ENCODE peak calls at places on chromosomes 6 and 20, in nine cellular contexts. J is brain microvascular endothelial cell, N is A549, E is RWPE1, M is bronchial epithelial cell, F is lower lobe of right lung, A is GM12865, Y is H9, B is foreskin fibroblast. Q is an unnamed sample.

GRCh38 chr6:75065524-75065923 is 140.3 kb downstream of the COL12A1 start:
- DNase-seq in M (no peak), E (no peak), B (peak; percentile 38), A (peak; percentile 8), Y (peak; percentile 63), F (no peak), N (no peak), J (peak; percentile 72), Q (no peak)

GRCh38 chr6:87407531-87407895 is 259 bp upstream of the CFAP206 start:
- DNase-seq in J (peak; percentile 51), A (no peak), F (no peak), B (peak; percentile 70), E (no peak), Y (no peak), M (peak; percentile 40), N (peak; percentile 25), Q (no peak)

GRCh38 chr20:62575976-62576722 is 66.2 kb upstream of the SLCO4A1 start:
- DNase-seq in J (no peak), A (no peak), F (no peak), N (no peak), M (no peak), Y (no peak), E (no peak), B (no peak), Q (no peak)

GRCh38 chr6:1170793-1171192 is 141.1 kb upstream of the FOXQ1 start:
- DNase-seq in J (no peak), A (no peak), F (no peak), M (no peak), N (no peak), B (no peak), E (no peak), Y (no peak), Q (peak; percentile 56)

GRCh38 chr6:52213127-52213526 is 27.0 kb downstream of the IL17A start:
- DNase-seq in M (no peak), J (no peak), F (no peak), E (no peak), Y (no peak), B (no peak), N (no peak), A (peak; percentile 53), Q (no peak)

GRCh38 chr6:14211596-14211961 is 94.0 kb downstream of the CD83 start:
- DNase-seq in N (no peak), F (peak; percentile 68), M (no peak), A (peak; percentile 42), J (peak; percentile 23), B (peak; percentile 59), Y (peak; percentile 59), E (no peak), Q (no peak)

GRCh38 chr6:36927691-36928546 is 26.6 kb upstream of the PI16 start:
- DNase-seq in N (no peak), A (no peak), Y (no peak), E (no peak), B (peak; percentile 48), M (no peak), J (no peak), F (no peak), Q (no peak)

GRCh38 chr20:919491-919916 is 3.4 kb upstream of the ANGPT4 start:
- DNase-seq in E (no peak), Y (no peak), B (no peak), M (no peak), J (no peak), N (no peak), A (no peak), F (no peak), Q (no peak)

GRCh38 chr20:24745617-24746350 is 203.3 kb upstream of the CST7 start:
- DNase-seq in Y (peak; percentile 17), F (no peak), E (no peak), N (no peak), M (no peak), J (no peak), B (no peak), A (no peak), Q (no peak)

GRCh38 chr6:157219201-157220200 is 103.8 kb downstream of the TMEM242 start:
- DNase-seq in E (peak; percentile 22), N (no peak), F (no peak), B (peak; percentile 56), M (peak; percentile 62), J (peak; percentile 68), A (no peak), Y (peak; percentile 69), Q (no peak)

GRCh38 chr6:54681267-54681666 is 165.3 kb upstream of the FAM83B start:
- DNase-seq in Y (no peak), N (no peak), J (no peak), A (no peak), M (no peak), E (no peak), F (no peak), B (no peak), Q (no peak)

GRCh38 chr20:14336667-14337066 is 745 bp downstream of the FLRT3 start:
- DNase-seq in M (no peak), F (no peak), E (peak; percentile 18), Y (no peak), A (peak; percentile 17), B (peak; percentile 48), N (peak; percentile 20), J (peak; percentile 10), Q (no peak)

GRCh38 chr6:139135578-139136545 is 982 bp downstream of the HECA start:
- DNase-seq in J (no peak), E (peak; percentile 18), A (peak; percentile 61), F (peak; percentile 87), Y (no peak), N (peak; percentile 7), B (peak; percentile 63), M (no peak), Q (peak; percentile 61)

GRCh38 chr6:11609324-11610071 is 71.9 kb downstream of the TMEM170B start:
- DNase-seq in M (peak; percentile 41), A (no peak), F (peak; percentile 55), E (no peak), J (peak; percentile 95), N (peak; percentile 48), B (peak; percentile 90), Y (no peak), Q (no peak)

GRCh38 chr20:44102582-44102981 is 84.4 kb downstream of the JPH2 start:
- DNase-seq in Y (no peak), M (no peak), J (no peak), F (no peak), N (no peak), B (no peak), A (no peak), E (no peak), Q (no peak)
- TF ChIP-seq CTCF in Y (no peak), M (no peak), J (no peak), F (no peak), N (no peak), B (no peak), A (no peak), E (no peak), Q (no peak)

GRCh38 chr6:163777379-163777686 is 362.8 kb downstream of the QKI start:
- DNase-seq in M (no peak), Y (no peak), J (no peak), B (no peak), E (no peak), N (no peak), A (no peak), F (no peak), Q (no peak)

GRCh38 chr6:163776549-163777378 is 362.2 kb downstream of the QKI start:
- DNase-seq in Y (no peak), A (no peak), N (no peak), B (no peak), J (no peak), F (no peak), M (no peak), E (no peak), Q (no peak)

GRCh38 chr6:163774485-163774884 is 360.0 kb downstream of the QKI start:
- DNase-seq in N (no peak), J (no peak), F (no peak), E (no peak), B (no peak), Y (no peak), M (no peak), A (no peak), Q (no peak)

GRCh38 chr6:163773646-163774045 is 359.1 kb downstream of the QKI start:
- DNase-seq in E (no peak), M (peak; percentile 58), F (no peak), N (no peak), Y (no peak), J (no peak), A (no peak), B (no peak), Q (no peak)

DNA sequence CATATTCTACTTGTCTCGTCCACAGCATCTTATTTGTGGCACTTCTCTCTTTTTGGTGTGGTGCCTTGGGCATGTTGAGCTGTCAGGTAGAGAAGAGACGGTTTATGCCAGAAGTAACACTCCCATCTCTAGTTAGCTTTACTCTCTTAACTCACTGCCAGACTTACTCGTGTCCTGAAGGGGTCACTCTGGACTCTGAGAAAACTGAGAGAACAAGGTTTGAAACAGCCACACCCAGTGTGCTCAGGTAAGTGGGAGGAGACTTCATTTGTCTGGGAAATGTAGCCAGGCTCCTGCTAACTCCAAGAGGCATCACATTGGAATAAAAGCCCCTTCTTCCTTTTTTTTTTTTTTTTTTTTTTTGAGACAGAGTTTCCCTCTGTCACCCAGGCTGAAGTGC is 360.8 kb downstream of the QKI start:
- DNase-seq in Y (no peak), F (no peak), N (no peak), B (no peak), E (no peak), A (no peak), M (no peak), J (no peak), Q (no peak)
- TF ChIP-seq CTCF in Y (no peak), F (no peak), N (no peak), B (no peak), E (no peak), A (no peak), M (no peak), J (no peak), Q (no peak)

GRCh38 chr20:2237059-2237458 is 58.7 kb upstream of the TGM3 start:
- DNase-seq in J (peak; percentile 97), A (no peak), F (no peak), B (peak; percentile 99), Y (peak; percentile 38), M (peak; percentile 81), E (peak; percentile 89), N (no peak), Q (no peak)
- TF ChIP-seq CTCF in J (no peak), A (no peak), F (no peak), B (peak; percentile 26), Y (peak; percentile 27), M (peak; percentile 34), E (peak; percentile 55), N (no peak), Q (no peak)

DNA sequence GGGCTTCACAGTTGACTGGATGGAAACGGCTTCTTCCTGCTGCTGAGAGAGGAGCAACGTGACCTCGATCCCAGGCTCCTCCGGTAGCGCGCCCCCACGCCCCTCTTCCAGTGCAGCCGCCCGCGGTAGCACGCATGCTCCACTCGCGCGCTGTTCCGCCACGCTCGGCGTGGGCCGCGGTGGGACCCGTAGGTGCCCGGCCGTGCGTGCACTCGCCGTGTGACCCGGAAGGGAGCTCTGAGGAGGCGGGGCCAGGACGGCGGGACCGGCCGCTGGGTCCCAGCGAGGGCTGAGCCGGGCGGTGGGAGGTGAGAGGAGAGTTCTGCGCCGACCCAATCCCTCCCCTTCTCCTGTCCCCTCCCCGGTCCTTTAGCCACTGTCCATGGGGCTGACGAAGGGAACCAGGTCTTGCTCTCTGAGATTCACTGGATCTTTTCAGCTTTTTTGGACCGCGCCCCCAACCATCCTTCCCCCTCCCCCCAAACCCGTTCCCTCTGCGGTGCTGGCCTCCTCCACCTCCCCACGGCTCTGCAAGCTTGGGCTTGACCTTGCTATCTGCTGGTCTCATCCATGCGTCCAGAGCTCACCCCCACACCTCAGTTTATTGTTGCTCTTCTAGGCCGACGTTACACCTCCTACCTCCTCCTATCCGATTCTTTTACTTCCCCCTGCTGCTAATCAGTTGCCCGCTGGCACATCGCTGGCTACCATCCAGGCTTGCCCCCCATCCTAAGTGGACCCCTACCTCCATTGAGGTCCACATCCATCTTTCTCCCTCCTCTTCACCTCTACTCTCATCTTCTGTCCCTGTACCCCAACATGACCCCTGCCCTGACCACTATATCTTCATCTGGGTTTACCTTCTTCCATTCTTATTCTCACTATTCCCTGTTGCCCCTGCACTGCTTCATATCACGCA is at the start of gene CUL9:
- DNase-seq in Y (peak; percentile 77), B (peak; percentile 94), E (peak; percentile 63), N (peak; percentile 44), F (peak; percentile 93), J (peak; percentile 17), M (peak; percentile 33), A (peak; percentile 88), Q (peak; percentile 56)
- TF ChIP-seq CTCF in Y (no peak), B (no peak), E (no peak), N (no peak), F (no peak), J (no peak), M (no peak), A (no peak), Q (no peak)